ENCODE peak calls at places on chromosomes 1 and 21, in eight cellular contexts. D, R, O, Y, X, V, L and Z are unnamed samples.

GRCh38 chr1:183597656-183598055 is 7.4 kb upstream of the NCF2 start:
- DNase-seq in D (no peak), R (no peak), O (no peak), Y (no peak), X (no peak), V (no peak), L (no peak), Z (no peak)

GRCh38 chr1:181089017-181089776 is 697 bp downstream of the IER5 start:
- DNase-seq in D (no peak), R (peak), O (no peak), Y (peak), X (peak), V (no peak), L (no peak), Z (no peak)

GRCh38 chr1:202235856-202236837 is 42.5 kb downstream of the LGR6 start:
- DNase-seq in D (peak), R (peak), O (peak), Y (peak), X (peak), V (peak), L (peak), Z (peak)

GRCh38 chr1:221897312-221897711 is 155.4 kb upstream of the DUSP10 start:
- DNase-seq in D (no peak), R (no peak), O (no peak), Y (peak), X (no peak), V (no peak), L (no peak), Z (no peak)

GRCh38 chr1:67840449-67840848 is 7.2 kb upstream of the GNG12 start:
- DNase-seq in D (peak), R (no peak), O (no peak), Y (no peak), X (peak), V (no peak), L (no peak), Z (no peak)

GRCh38 chr1:15749399-15750291 is 7.3 kb downstream of the TMEM82 start:
- DNase-seq in D (no peak), R (no peak), O (no peak), Y (peak), X (peak), V (no peak), L (no peak), Z (no peak)

GRCh38 chr1:227794813-227795183 is 20.7 kb upstream of the PRSS38 start:
- DNase-seq in D (no peak), R (peak), O (no peak), Y (no peak), X (peak), V (no peak), L (no peak), Z (no peak)

GRCh38 chr1:156936721-156937220 is 16.3 kb downstream of the LRRC71 start:
- DNase-seq in D (no peak), R (no peak), O (no peak), Y (no peak), X (no peak), V (no peak), L (no peak), Z (no peak)

GRCh38 chr1:243490748-243491686 is 235.2 kb downstream of the SDCCAG8 start:
- DNase-seq in D (no peak), R (no peak), O (no peak), Y (no peak), X (peak), V (no peak), L (no peak), Z (no peak)

GRCh38 chr1:113320272-113320671 is 70.0 kb upstream of the MAGI3 start:
- DNase-seq in D (peak), R (no peak), O (no peak), Y (no peak), X (no peak), V (no peak), L (no peak), Z (no peak)

GRCh38 chr1:155864393-155864792 is 5.0 kb downstream of the SYT11 start:
- DNase-seq in D (no peak), R (no peak), O (no peak), Y (no peak), X (no peak), V (no peak), L (no peak), Z (no peak)

GRCh38 chr1:222288056-222288455 is 259.8 kb downstream of the HHIPL2 start:
- DNase-seq in D (peak), R (no peak), O (no peak), Y (no peak), X (no peak), V (no peak), L (no peak), Z (peak)

GRCh38 chr1:221331263-221332183 is 410.4 kb downstream of the DUSP10 start:
- DNase-seq in D (no peak), R (no peak), O (no peak), Y (no peak), X (no peak), V (no peak), L (no peak), Z (no peak)

GRCh38 chr1:229114781-229115417 is 156.0 kb upstream of the RAB4A start:
- DNase-seq in D (no peak), R (no peak), O (no peak), Y (no peak), X (peak), V (no peak), L (no peak), Z (no peak)

GRCh38 chr1:186498695-186499389 is 37.9 kb upstream of the PDC start:
- DNase-seq in D (peak), R (no peak), O (no peak), Y (no peak), X (no peak), V (no peak), L (no peak), Z (no peak)

GRCh38 chr1:154837034-154837678 is 32.9 kb downstream of the KCNN3 start:
- DNase-seq in D (no peak), R (peak), O (no peak), Y (no peak), X (no peak), V (no peak), L (no peak), Z (no peak)

GRCh38 chr1:41980872-41981653 is 62.3 kb upstream of the HIVEP3 start:
- DNase-seq in D (no peak), R (no peak), O (no peak), Y (no peak), X (peak), V (no peak), L (no peak), Z (no peak)

GRCh38 chr1:203406446-203407045 is 55.6 kb upstream of the FMOD start:
- DNase-seq in D (no peak), R (no peak), O (no peak), Y (no peak), X (no peak), V (no peak), L (no peak), Z (no peak)

GRCh38 chr1:11951901-11952300 is 17.4 kb downstream of the PLOD1 start:
- DNase-seq in D (no peak), R (no peak), O (no peak), Y (peak), X (no peak), V (no peak), L (no peak), Z (no peak)

GRCh38 chr1:231234506-231234905 is 6.5 kb upstream of the GNPAT start:
- DNase-seq in D (no peak), R (no peak), O (no peak), Y (no peak), X (no peak), V (no peak), L (no peak), Z (no peak)

GRCh38 chr1:24290933-24291487 is 28.1 kb upstream of the GRHL3 start:
- DNase-seq in D (peak), R (no peak), O (no peak), Y (no peak), X (peak), V (no peak), L (no peak), Z (no peak)

GRCh38 chr1:178037510-178038253 is 56.2 kb upstream of the RASAL2 start:
- DNase-seq in D (peak), R (peak), O (no peak), Y (peak), X (peak), V (peak), L (no peak), Z (peak)

GRCh38 chr1:70034403-70034802 is 171.0 kb downstream of the LRRC40 start:
- DNase-seq in D (peak), R (peak), O (no peak), Y (peak), X (peak), V (no peak), L (no peak), Z (peak)

GRCh38 chr1:214219916-214220315 is 61.0 kb upstream of the SMYD2 start:
- DNase-seq in D (peak), R (no peak), O (no peak), Y (no peak), X (no peak), V (no peak), L (no peak), Z (no peak)

GRCh38 chr1:164801246-164801731 is 242.3 kb downstream of the PBX1 start:
- DNase-seq in D (no peak), R (no peak), O (no peak), Y (no peak), X (no peak), V (no peak), L (no peak), Z (no peak)

GRCh38 chr1:205600085-205600484 is 31.7 kb downstream of the ELK4 start:
- DNase-seq in D (no peak), R (peak), O (no peak), Y (no peak), X (no peak), V (no peak), L (no peak), Z (no peak)

GRCh38 chr1:205703072-205703471 is 22.8 kb upstream of the SLC45A3 start:
- DNase-seq in D (no peak), R (no peak), O (no peak), Y (no peak), X (no peak), V (no peak), L (no peak), Z (no peak)

GRCh38 chr1:965526-966134 is 652 bp upstream of the PLEKHN1 start:
- DNase-seq in D (no peak), R (no peak), O (no peak), Y (no peak), X (no peak), V (no peak), L (no peak), Z (no peak)

GRCh38 chr1:237799762-237800474 is 90.8 kb downstream of the ZP4 start:
- DNase-seq in D (peak), R (peak), O (no peak), Y (peak), X (peak), V (peak), L (peak), Z (no peak)

GRCh38 chr21:36059823-36060158 is 535 bp downstream of the SETD4 start:
- DNase-seq in D (no peak), R (peak), O (peak), Y (peak), X (no peak), V (peak), L (no peak), Z (no peak)

DNA sequence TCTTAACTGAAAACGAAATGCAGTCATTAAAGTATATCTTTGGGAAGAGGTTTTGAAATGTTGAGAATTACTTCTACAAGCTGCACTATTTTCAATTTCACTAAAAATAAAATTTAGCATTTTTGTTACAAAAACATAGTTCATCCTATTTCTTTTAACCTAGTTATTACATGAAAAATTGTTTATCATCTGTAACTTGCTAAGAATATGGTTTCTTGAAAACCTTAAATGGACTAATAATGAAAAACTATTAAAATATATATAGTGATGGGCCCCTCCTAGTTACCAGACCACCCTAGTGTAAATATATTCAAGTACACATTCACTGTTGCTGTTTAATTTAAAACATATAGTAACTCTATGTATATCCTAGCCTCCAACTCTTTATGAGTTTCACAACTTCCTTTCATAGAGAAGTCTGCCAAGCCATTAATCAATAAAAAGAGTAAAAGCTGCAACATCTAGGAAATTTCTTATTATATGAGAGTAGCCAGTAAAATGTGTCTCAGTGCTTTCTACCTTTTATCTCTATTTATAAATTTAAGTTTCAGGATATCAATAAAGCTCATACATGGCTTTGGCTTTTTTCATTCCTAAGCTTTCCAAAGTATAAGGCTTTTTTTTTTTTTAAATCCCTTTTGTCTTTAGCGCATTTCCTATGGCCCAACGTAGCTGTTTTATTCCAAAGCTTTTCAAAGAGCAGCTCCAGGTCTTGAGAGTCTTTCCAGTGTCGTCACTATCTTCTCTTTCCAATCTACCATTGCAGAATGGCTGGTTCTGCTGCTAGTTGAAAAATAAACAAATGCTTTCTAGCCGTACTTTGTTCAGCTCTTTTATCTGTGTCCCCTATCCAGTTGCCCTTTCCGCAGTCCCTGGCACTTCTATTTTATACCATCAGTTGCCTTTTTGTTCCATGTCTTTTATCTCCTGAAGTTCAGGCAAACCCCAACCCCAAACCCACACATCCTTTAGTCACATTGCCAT is 6.5 kb downstream of the IRF2BP2 start:
- DNase-seq in D (peak), R (no peak), O (no peak), Y (no peak), X (no peak), V (peak), L (no peak), Z (no peak)
- TF ChIP-seq REST in D (no peak), R (no peak), O (no peak), Y (no peak), X (no peak), V (no peak), L (no peak), Z (no peak)

DNA sequence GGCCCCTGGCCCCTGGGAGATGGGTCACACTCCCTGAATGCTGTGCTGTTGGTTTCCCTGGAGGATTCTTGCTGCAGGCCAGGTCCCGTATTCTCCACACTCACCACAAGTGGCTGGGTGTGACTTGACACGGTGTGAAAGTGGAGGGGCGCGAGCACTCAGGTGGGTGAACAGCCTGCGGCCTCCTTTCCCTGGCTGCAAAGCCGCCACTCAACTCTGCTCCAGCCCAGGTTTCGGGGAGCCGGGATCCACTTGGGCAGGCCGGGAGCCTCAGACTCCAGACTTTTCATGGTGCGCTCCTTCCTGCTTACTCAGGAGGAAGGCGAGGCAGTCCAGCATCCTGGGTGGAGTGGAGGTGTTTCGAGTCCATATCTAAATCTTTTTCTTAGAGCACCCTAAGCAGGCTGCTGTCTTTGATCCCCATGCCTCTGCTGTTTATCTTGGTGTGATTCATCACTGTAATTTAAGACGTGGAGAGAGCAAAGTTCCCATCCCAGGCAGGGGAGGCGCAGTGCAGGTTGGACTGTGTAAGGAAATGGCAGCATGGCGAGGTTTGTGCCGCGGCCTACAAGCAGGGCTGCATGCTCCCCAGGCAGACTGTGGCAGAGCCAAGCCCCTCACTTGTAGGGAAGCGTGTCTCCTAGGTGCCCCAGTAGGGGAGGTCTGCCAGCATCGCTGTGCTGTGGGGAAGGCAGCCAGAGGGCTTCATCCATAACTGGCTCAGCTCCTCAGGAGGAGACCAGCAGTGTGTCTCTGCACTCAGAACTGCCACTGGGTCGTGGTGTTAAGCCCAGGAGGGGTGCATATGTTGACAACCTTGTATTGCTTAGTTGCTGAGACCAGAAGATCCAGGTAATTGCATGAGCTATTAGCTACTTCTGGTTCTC is 29.6 kb downstream of the VANGL1 start:
- DNase-seq in D (peak), R (no peak), O (no peak), Y (no peak), X (no peak), V (no peak), L (no peak), Z (peak)
- TF ChIP-seq CTCF in D (no peak), R (no peak), O (no peak), Y (no peak), X (no peak), V (no peak), L (no peak), Z (no peak)

DNA sequence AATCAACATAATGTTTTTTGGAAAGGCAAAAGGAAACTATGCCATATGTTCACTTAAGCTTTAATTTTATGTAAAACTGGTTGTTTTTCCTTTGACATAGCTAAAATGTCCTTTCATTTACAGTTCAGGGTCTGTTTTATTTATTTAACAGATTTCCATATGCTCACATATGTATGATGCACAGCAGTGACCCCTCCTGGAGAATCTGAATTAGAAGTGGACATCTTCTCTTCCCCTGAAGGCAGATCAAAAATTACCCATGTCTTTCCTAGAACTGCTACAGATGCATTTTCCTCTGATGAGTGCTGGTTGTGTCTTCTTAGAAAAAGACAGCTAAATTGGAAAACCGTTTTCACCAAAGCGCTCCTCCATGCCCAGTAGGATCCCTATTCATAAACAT is 143.6 kb upstream of the USH2A start:
- DNase-seq in D (peak), R (no peak), O (no peak), Y (no peak), X (peak), V (no peak), L (no peak), Z (no peak)
- TF ChIP-seq REST in D (no peak), R (no peak), O (no peak), Y (no peak), X (no peak), V (no peak), L (no peak), Z (no peak)

DNA sequence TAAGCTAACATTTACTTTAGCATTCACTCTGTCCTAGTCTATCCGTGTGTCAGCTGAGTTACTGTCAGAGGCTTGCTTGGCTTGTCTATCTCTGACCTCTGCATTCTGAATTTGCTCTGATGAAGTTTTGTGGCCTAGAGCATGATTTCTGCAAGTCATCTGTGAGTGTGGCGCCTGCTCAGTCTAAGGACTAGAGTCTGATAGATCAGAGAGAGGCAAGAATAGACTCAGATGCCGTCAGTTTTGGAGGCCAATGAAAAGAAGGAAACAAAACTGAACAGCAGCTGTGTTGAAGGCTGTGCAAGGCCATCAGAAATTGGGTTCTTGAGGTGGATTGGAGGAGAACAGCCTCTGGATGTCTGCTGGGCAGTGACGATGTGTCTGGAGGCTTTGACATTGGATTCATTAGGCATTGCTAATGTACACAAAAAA is 573.1 kb downstream of the USP25 start:
- DNase-seq in D (peak), R (no peak), O (no peak), Y (no peak), X (no peak), V (no peak), L (no peak), Z (no peak)
- TF ChIP-seq CTCF in D (no peak), R (no peak), O (no peak), Y (no peak), X (no peak), V (no peak), L (no peak), Z (no peak)

DNA sequence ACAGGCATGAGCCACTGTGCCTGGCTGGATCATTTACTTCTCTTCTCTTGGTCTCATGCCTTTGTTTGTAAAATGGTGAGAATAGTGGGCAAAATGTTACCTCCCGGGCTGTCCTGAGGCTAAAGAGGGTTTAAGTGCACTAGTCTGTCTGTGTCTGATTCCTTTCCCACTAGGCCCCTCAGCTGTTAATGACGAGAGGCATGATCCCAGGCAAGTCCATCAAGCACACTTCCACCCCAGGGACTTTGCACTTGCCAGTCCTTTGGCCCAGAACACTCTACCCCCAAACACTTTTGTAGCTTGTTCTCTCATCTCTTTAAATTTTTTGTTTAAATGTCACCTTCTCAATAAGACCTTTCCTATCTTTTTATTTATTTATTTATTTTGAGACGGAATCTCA is 13.8 kb upstream of the EPB41 start:
- DNase-seq in D (no peak), R (no peak), O (no peak), Y (no peak), X (no peak), V (no peak), L (no peak), Z (no peak)
- TF ChIP-seq REST in D (no peak), R (no peak), O (no peak), Y (no peak), X (no peak), V (no peak), L (no peak), Z (no peak)